ENCODE peak calls at places on chromosomes 3 and 15, in five cellular contexts. One of them, this sample, is unnamed.

GRCh38 chr15:58065011-58065444 is 483 bp downstream of the ALDH1A2 start:
- DNase-seq in sigmoid colon: peak
- DNase-seq in IMR-90: no peak
- DNase-seq in prostate gland: peak
- DNase-seq in stomach: no peak
- DNase-seq in this sample: peak

GRCh38 chr3:126125341-126125740 is 41.4 kb upstream of the SLC41A3 start:
- DNase-seq in sigmoid colon: peak
- DNase-seq in IMR-90: no peak
- DNase-seq in stomach: peak
- DNase-seq in prostate gland: no peak
- DNase-seq in this sample: no peak

GRCh38 chr3:66033241-66034138 is 5.2 kb downstream of the MAGI1 start:
- DNase-seq in prostate gland: no peak
- DNase-seq in IMR-90: no peak
- DNase-seq in sigmoid colon: no peak
- DNase-seq in stomach: no peak
- DNase-seq in this sample: no peak

GRCh38 chr3:196144383-196145105 is 62.7 kb upstream of the TFRC start:
- DNase-seq in IMR-90: peak
- DNase-seq in sigmoid colon: no peak
- DNase-seq in prostate gland: no peak
- DNase-seq in stomach: no peak
- DNase-seq in this sample: no peak

GRCh38 chr3:73419993-73420392 is 204.7 kb downstream of the PDZRN3 start:
- DNase-seq in sigmoid colon: no peak
- DNase-seq in IMR-90: peak
- DNase-seq in prostate gland: no peak
- DNase-seq in stomach: no peak
- DNase-seq in this sample: no peak

GRCh38 chr3:112005091-112005672 is 6.5 kb downstream of the TAGLN3 start:
- DNase-seq in stomach: no peak
- DNase-seq in IMR-90: peak
- DNase-seq in prostate gland: no peak
- DNase-seq in sigmoid colon: no peak
- DNase-seq in this sample: no peak

GRCh38 chr3:188407158-188407880 is 253.4 kb downstream of the LPP start:
- DNase-seq in IMR-90: peak
- DNase-seq in prostate gland: no peak
- DNase-seq in stomach: no peak
- DNase-seq in sigmoid colon: no peak
- DNase-seq in this sample: no peak

GRCh38 chr3:127613406-127613805 is 15.2 kb downstream of the MCM2 start:
- DNase-seq in prostate gland: no peak
- DNase-seq in stomach: peak
- DNase-seq in IMR-90: no peak
- DNase-seq in sigmoid colon: no peak
- DNase-seq in this sample: no peak

GRCh38 chr3:72953325-72953956 is 43.2 kb upstream of the PPP4R2 start:
- DNase-seq in sigmoid colon: no peak
- DNase-seq in IMR-90: peak
- DNase-seq in stomach: no peak
- DNase-seq in prostate gland: no peak
- DNase-seq in this sample: peak

GRCh38 chr15:40069178-40070165 is 30.5 kb upstream of the SRP14 start:
- DNase-seq in stomach: peak
- DNase-seq in sigmoid colon: peak
- DNase-seq in IMR-90: no peak
- DNase-seq in prostate gland: peak
- DNase-seq in this sample: peak
- TF ChIP-seq POLR2A in stomach: no peak
- TF ChIP-seq POLR2A in sigmoid colon: no peak
- TF ChIP-seq POLR2A in IMR-90: no peak
- TF ChIP-seq POLR2A in prostate gland: no peak
- TF ChIP-seq POLR2A in this sample: no peak

GRCh38 chr3:194852345-194852744 is 166.7 kb downstream of the FAM43A start:
- DNase-seq in IMR-90: no peak
- DNase-seq in sigmoid colon: no peak
- DNase-seq in prostate gland: no peak
- DNase-seq in stomach: no peak
- DNase-seq in this sample: peak

GRCh38 chr3:194854290-194855024 is 168.8 kb downstream of the FAM43A start:
- DNase-seq in stomach: no peak
- DNase-seq in IMR-90: no peak
- DNase-seq in sigmoid colon: no peak
- DNase-seq in prostate gland: peak
- DNase-seq in this sample: no peak

GRCh38 chr3:194851254-194851653 is 165.6 kb downstream of the FAM43A start:
- DNase-seq in IMR-90: no peak
- DNase-seq in stomach: no peak
- DNase-seq in prostate gland: no peak
- DNase-seq in sigmoid colon: no peak
- DNase-seq in this sample: no peak

GRCh38 chr3:194851941-194852340 is 166.3 kb downstream of the FAM43A start:
- DNase-seq in stomach: no peak
- DNase-seq in sigmoid colon: no peak
- DNase-seq in IMR-90: no peak
- DNase-seq in prostate gland: no peak
- DNase-seq in this sample: no peak

DNA sequence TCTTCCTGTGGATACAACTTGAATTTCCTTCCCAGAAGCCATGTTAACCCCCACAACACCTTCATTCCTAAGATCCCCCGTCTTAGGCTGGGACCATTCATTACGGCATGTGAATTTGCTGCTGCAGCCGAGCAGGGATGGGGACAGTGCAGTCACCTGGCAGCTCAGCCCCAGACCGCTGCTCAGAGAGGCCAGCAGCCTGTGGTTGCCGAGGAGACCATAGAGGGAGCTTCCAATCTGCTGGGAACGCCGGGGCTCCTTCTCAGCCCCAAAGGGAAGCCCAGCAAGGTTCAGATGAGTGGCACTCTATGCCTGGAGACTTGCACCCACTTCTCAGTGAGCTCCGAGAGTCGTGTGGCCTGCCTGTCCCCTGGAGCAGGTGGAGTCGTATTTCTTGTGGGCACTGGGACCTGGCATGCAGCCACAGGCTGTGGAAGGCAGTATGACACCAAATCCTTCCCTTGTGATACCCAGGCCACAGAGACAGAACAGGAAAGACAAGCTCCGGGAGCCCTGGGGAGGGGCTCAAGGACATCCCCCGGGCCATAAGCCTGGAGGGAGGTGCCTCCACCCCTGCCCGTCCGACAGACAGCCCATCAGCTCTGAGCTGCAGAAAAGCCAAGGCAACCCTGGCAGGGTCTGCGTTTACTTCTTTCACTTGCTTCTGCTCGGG is 167.3 kb downstream of the FAM43A start:
- DNase-seq in IMR-90: no peak
- DNase-seq in stomach: no peak
- DNase-seq in sigmoid colon: no peak
- DNase-seq in prostate gland: peak
- DNase-seq in this sample: no peak
- H3K27ac ChIP-seq in IMR-90: no peak
- H3K27ac ChIP-seq in stomach: no peak
- H3K27ac ChIP-seq in sigmoid colon: no peak
- H3K27ac ChIP-seq in prostate gland: peak
- H3K27ac ChIP-seq in this sample: no peak

GRCh38 chr15:42368096-42368495 is 8.8 kb downstream of the CAPN3 start:
- DNase-seq in prostate gland: no peak
- DNase-seq in sigmoid colon: no peak
- DNase-seq in stomach: no peak
- DNase-seq in IMR-90: no peak
- DNase-seq in this sample: no peak
- TF ChIP-seq CTCF in prostate gland: no peak
- TF ChIP-seq CTCF in sigmoid colon: no peak
- TF ChIP-seq CTCF in stomach: no peak
- TF ChIP-seq CTCF in IMR-90: no peak
- TF ChIP-seq CTCF in this sample: no peak

DNA sequence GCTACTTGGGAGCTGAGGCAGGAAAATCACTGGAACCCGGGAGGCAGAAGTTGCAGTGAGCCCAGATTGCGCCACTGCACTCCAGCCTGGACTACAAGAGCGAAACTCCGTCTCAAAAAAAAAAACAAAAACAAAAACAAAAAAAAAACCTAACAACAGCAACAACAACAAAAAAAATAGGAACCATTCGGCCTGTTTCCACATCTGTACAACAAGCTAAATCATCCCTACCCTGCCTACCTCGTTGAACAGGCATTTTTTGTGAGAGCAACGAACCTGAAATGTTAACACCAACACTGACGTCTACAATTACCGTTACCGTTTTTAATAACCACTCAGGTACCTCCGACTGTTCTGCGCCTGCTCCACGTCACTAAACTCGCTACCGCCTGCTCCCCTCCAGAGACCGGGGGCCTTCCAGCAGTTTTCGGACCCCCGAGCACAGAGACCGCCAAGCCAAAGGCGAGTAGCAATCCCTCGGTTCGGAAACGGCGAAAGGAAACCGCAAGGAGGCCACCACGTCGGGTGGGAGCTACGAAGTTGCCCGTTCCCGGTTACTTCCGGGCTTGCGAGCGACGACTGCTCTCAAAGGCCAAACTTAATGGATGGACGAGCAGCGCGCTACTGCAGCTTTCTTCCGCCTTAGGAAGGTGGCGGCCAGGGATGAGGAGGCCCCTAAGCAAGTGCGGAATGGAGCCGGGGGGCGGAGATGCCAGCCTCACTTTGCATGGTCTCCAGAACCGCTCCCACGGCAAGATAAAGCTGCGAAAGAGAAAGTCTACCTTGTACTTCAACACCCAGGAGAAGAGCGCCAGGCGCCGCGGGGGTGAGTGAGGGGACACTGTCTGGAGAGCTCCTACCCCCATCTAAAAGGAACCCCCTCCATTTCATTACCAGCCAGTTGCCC is at the start of the genes PIGB and PIGBOS1:
- DNase-seq in sigmoid colon: peak
- DNase-seq in stomach: peak
- DNase-seq in IMR-90: peak
- DNase-seq in prostate gland: peak
- DNase-seq in this sample: peak
- TF ChIP-seq POLR2A in sigmoid colon: peak
- TF ChIP-seq POLR2A in stomach: no peak
- TF ChIP-seq POLR2A in IMR-90: peak
- TF ChIP-seq POLR2A in prostate gland: peak
- TF ChIP-seq POLR2A in this sample: peak

DNA sequence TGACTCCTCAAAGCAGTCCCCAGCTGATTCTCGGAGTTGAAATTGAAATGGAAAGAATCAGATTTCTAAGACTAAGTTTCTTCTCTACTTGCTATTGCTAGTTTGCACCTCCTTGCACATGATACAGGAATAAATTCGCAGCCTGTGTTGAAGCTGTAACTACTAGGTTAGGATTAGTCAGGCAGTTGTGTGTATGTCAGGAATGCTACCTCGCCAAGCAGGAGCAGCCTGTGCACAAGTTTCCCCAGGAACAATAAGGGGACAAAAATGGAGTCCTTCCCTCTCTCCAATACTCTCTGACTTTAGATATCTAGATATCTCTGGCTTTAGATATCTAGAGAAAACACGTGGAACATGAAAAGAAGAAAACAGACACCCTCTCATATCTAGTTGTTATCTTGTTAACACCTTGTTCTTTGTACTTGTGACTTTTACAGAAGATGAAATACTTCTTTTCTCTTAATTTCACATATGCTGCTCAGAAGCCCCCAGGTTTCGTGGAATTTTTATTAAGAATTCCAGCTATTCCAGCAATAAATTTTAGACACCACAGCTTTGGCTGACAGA is 56.2 kb upstream of the CMSS1 start:
- DNase-seq in sigmoid colon: no peak
- DNase-seq in prostate gland: no peak
- DNase-seq in stomach: no peak
- DNase-seq in IMR-90: no peak
- DNase-seq in this sample: no peak
- H3K27ac ChIP-seq in sigmoid colon: no peak
- H3K27ac ChIP-seq in prostate gland: no peak
- H3K27ac ChIP-seq in stomach: no peak
- H3K27ac ChIP-seq in IMR-90: no peak
- H3K27ac ChIP-seq in this sample: no peak

DNA sequence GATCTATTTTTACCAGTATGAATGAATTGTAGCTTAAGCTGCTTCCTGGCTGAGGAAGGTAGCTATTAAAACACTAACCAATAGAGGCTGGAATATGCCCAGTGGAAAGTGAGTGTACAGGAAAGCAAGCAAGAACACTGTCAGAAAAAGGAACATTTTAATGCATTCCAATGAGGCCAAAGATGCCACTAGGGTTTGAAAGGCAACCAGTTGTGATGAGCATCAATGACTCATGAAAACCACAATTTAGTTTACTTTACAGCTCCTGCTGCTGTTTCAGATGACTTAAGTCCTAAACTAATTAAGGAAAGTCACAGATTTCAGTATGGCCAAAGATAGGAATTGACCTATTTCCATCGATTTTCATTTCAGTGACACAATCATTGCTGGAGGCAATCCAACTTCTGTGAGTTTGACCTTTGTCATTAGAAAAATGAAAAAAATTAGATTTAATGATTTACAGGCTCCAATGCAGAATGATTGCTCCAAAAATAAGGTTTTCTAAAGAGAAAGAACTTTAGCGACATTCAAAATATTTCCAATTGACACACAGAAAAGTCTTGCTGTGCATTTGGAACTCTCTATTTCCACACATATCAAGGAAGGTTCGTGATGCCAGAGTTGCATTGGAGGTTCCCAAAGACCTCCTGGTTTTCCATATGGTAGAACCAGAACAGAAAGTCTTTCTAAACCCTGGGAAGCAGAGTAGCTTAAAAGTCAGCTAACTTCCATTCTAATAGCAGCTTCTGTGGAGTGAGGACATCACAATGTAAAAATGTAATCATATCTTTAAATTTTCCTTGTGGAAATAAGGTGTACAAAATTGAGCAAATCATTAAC is 103.0 kb downstream of the SUCNR1 start:
- DNase-seq in IMR-90: peak
- DNase-seq in sigmoid colon: no peak
- DNase-seq in prostate gland: no peak
- DNase-seq in stomach: no peak
- DNase-seq in this sample: no peak
- TF ChIP-seq CTCF in IMR-90: no peak
- TF ChIP-seq CTCF in sigmoid colon: no peak
- TF ChIP-seq CTCF in prostate gland: no peak
- TF ChIP-seq CTCF in stomach: no peak
- TF ChIP-seq CTCF in this sample: no peak

DNA sequence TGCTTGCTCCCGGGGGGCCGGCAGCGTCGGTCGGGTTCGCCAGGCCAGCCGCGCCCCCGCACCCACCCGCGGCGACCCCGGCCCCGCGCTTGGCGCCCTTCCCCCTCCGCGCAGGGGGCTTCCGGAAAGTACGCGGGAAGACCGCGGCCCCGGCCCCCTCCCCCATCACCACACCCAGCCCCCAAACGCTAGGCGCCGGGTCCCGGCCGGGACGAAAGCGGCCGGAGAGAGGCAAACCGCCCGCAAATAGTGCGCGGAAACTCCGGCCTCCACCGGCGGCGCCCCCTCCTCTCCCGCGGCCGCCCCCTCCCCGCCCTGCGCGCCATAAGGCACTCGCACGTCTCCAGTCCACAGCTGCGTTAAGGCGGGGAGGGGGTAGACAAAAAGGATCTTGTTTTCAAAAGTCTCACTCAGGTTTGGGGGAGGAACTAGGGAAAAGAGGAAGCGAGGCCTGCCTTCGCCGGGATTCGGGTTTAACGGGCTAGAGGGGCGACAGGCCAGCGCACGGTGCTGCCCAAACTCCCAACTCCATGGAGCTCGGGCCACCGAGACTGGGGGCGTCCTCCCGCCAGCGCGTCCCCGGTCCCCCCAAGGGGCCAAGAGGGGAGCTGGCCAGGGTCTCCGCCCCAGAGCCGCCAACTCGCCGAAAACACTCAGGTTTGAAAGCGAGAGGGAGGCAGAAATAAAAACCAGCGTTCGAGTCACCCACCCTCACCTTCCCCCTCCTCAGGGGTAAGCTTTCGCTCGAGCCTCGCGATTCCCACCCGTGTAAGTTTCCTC is 1.8 kb downstream of the ANP32A start:
- DNase-seq in sigmoid colon: peak
- DNase-seq in stomach: peak
- DNase-seq in IMR-90: no peak
- DNase-seq in prostate gland: peak
- DNase-seq in this sample: peak
- TF ChIP-seq POLR2A in sigmoid colon: no peak
- TF ChIP-seq POLR2A in stomach: no peak
- TF ChIP-seq POLR2A in IMR-90: no peak
- TF ChIP-seq POLR2A in prostate gland: no peak
- TF ChIP-seq POLR2A in this sample: no peak

This sample was measured in testis.